ENCODE peak calls at places on chromosomes 5 and 9, in seven cellular contexts. One of them, this sample, is unnamed.

GRCh38 chr5:91941590-91941989 is 558.5 kb upstream of the ARRDC3 start:
- DNase-seq in natural killer cell: no peak
- DNase-seq in mucosa of descending colon: no peak
- DNase-seq in foreskin fibroblast: no peak
- DNase-seq in CD4-positive, alpha-beta T cell: no peak
- DNase-seq in endothelial cell: no peak
- DNase-seq in fibroblast of lung: no peak
- DNase-seq in this sample: no peak

GRCh38 chr5:154053468-154053867 is 14.7 kb downstream of the MFAP3 start:
- DNase-seq in natural killer cell: no peak
- DNase-seq in endothelial cell: no peak
- DNase-seq in fibroblast of lung: no peak
- DNase-seq in mucosa of descending colon: no peak
- DNase-seq in foreskin fibroblast: no peak
- DNase-seq in CD4-positive, alpha-beta T cell: no peak
- DNase-seq in this sample: no peak

GRCh38 chr9:115524467-115525059 is 406.6 kb upstream of the TNC start:
- DNase-seq in CD4-positive, alpha-beta T cell: no peak
- DNase-seq in natural killer cell: no peak
- DNase-seq in endothelial cell: peak; percentile 47
- DNase-seq in foreskin fibroblast: peak; percentile 85
- DNase-seq in fibroblast of lung: peak; percentile 80
- DNase-seq in mucosa of descending colon: peak; percentile 61
- DNase-seq in this sample: peak; percentile 76

GRCh38 chr9:87675466-87675865 is 50.5 kb upstream of the CTSL start:
- DNase-seq in CD4-positive, alpha-beta T cell: no peak
- DNase-seq in endothelial cell: no peak
- DNase-seq in mucosa of descending colon: no peak
- DNase-seq in natural killer cell: no peak
- DNase-seq in foreskin fibroblast: no peak
- DNase-seq in fibroblast of lung: no peak
- DNase-seq in this sample: no peak

GRCh38 chr9:95129651-95130291 is 187.7 kb downstream of the FANCC start:
- DNase-seq in foreskin fibroblast: no peak
- DNase-seq in endothelial cell: no peak
- DNase-seq in natural killer cell: no peak
- DNase-seq in mucosa of descending colon: no peak
- DNase-seq in fibroblast of lung: no peak
- DNase-seq in CD4-positive, alpha-beta T cell: no peak
- DNase-seq in this sample: no peak

GRCh38 chr9:134290603-134291451 is 35.4 kb upstream of the RXRA start:
- DNase-seq in mucosa of descending colon: no peak
- DNase-seq in endothelial cell: no peak
- DNase-seq in foreskin fibroblast: no peak
- DNase-seq in natural killer cell: no peak
- DNase-seq in CD4-positive, alpha-beta T cell: no peak
- DNase-seq in fibroblast of lung: no peak
- DNase-seq in this sample: no peak

GRCh38 chr5:66312291-66312690 is 168.2 kb downstream of the SREK1 start:
- DNase-seq in foreskin fibroblast: no peak
- DNase-seq in fibroblast of lung: no peak
- DNase-seq in CD4-positive, alpha-beta T cell: no peak
- DNase-seq in mucosa of descending colon: no peak
- DNase-seq in endothelial cell: no peak
- DNase-seq in natural killer cell: no peak
- DNase-seq in this sample: no peak

GRCh38 chr5:132429451-132430440 is 60.2 kb downstream of the SLC22A5 start:
- DNase-seq in endothelial cell: no peak
- DNase-seq in mucosa of descending colon: no peak
- DNase-seq in CD4-positive, alpha-beta T cell: no peak
- DNase-seq in natural killer cell: no peak
- DNase-seq in fibroblast of lung: no peak
- DNase-seq in foreskin fibroblast: no peak
- DNase-seq in this sample: no peak

GRCh38 chr5:67648201-67648671 is 451.6 kb upstream of the CD180 start:
- DNase-seq in foreskin fibroblast: peak; percentile 91
- DNase-seq in endothelial cell: no peak
- DNase-seq in mucosa of descending colon: peak; percentile 35
- DNase-seq in natural killer cell: no peak
- DNase-seq in CD4-positive, alpha-beta T cell: no peak
- DNase-seq in fibroblast of lung: peak; percentile 53
- DNase-seq in this sample: peak; percentile 95

GRCh38 chr9:38437193-38437823 is 13.1 kb upstream of the IGFBPL1 start:
- DNase-seq in natural killer cell: no peak
- DNase-seq in endothelial cell: no peak
- DNase-seq in mucosa of descending colon: peak; percentile 32
- DNase-seq in foreskin fibroblast: peak; percentile 48
- DNase-seq in CD4-positive, alpha-beta T cell: no peak
- DNase-seq in fibroblast of lung: no peak
- DNase-seq in this sample: peak; percentile 26

GRCh38 chr9:33469891-33470290 is 3.8 kb downstream of the NOL6 start:
- DNase-seq in foreskin fibroblast: no peak
- DNase-seq in fibroblast of lung: no peak
- DNase-seq in natural killer cell: peak; percentile 13
- DNase-seq in mucosa of descending colon: no peak
- DNase-seq in endothelial cell: no peak
- DNase-seq in CD4-positive, alpha-beta T cell: no peak
- DNase-seq in this sample: no peak

GRCh38 chr9:13804532-13804931 is 509.4 kb downstream of the NFIB start:
- DNase-seq in fibroblast of lung: no peak
- DNase-seq in CD4-positive, alpha-beta T cell: no peak
- DNase-seq in mucosa of descending colon: no peak
- DNase-seq in foreskin fibroblast: peak; percentile 39
- DNase-seq in natural killer cell: no peak
- DNase-seq in endothelial cell: no peak
- DNase-seq in this sample: peak; percentile 56

GRCh38 chr9:114155967-114156294 is 594 bp downstream of the COL27A1 start:
- DNase-seq in natural killer cell: no peak
- DNase-seq in foreskin fibroblast: no peak
- DNase-seq in fibroblast of lung: no peak
- DNase-seq in CD4-positive, alpha-beta T cell: no peak
- DNase-seq in mucosa of descending colon: no peak
- DNase-seq in endothelial cell: peak; percentile 30
- DNase-seq in this sample: no peak

GRCh38 chr5:173233347-173234128 is 1.5 kb downstream of the NKX2-5 start:
- DNase-seq in fibroblast of lung: no peak
- DNase-seq in CD4-positive, alpha-beta T cell: no peak
- DNase-seq in foreskin fibroblast: no peak
- DNase-seq in mucosa of descending colon: no peak
- DNase-seq in endothelial cell: no peak
- DNase-seq in natural killer cell: no peak
- DNase-seq in this sample: no peak

GRCh38 chr5:172932313-172933017 is 26.8 kb upstream of the RPL26L1 start:
- DNase-seq in fibroblast of lung: peak; percentile 65
- DNase-seq in CD4-positive, alpha-beta T cell: peak; percentile 67
- DNase-seq in mucosa of descending colon: peak; percentile 74
- DNase-seq in natural killer cell: peak; percentile 72
- DNase-seq in endothelial cell: peak; percentile 75
- DNase-seq in foreskin fibroblast: peak; percentile 87
- DNase-seq in this sample: peak; percentile 75

GRCh38 chr5:170614071-170614490 is 110.3 kb downstream of the KCNIP1 start:
- DNase-seq in foreskin fibroblast: no peak
- DNase-seq in fibroblast of lung: no peak
- DNase-seq in mucosa of descending colon: no peak
- DNase-seq in endothelial cell: no peak
- DNase-seq in natural killer cell: no peak
- DNase-seq in CD4-positive, alpha-beta T cell: no peak
- DNase-seq in this sample: no peak

GRCh38 chr5:13427859-13428557 is 516.5 kb downstream of the DNAH5 start:
- DNase-seq in natural killer cell: no peak
- DNase-seq in fibroblast of lung: no peak
- DNase-seq in endothelial cell: no peak
- DNase-seq in CD4-positive, alpha-beta T cell: no peak
- DNase-seq in mucosa of descending colon: no peak
- DNase-seq in foreskin fibroblast: no peak
- DNase-seq in this sample: no peak

GRCh38 chr5:179304466-179304865 is 40.8 kb downstream of the ADAMTS2 start:
- DNase-seq in natural killer cell: no peak
- DNase-seq in CD4-positive, alpha-beta T cell: no peak
- DNase-seq in endothelial cell: no peak
- DNase-seq in foreskin fibroblast: peak; percentile 90
- DNase-seq in fibroblast of lung: peak; percentile 98
- DNase-seq in mucosa of descending colon: no peak
- DNase-seq in this sample: peak; percentile 98

DNA sequence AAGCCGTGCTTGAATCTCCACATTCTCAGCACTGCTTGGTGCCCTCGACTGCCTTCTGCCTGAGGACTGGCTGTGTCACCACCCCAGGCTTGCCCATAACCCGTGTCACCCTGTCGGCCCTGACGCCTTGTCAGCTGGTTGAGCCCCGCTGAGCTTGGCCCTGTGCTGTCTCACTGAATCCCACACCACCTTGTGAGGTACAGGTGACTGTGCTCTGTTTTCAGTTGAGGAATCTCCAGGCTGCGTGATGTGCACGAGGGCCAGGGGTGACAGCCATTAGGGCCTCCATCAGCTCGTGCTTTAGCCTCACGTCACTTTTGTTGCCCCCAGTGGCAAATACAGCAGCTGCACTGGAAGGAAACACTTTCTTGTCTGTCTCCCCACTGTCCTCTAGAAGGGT is 90.7 kb downstream of the CACNA1B start:
- DNase-seq in endothelial cell: no peak
- DNase-seq in CD4-positive, alpha-beta T cell: no peak
- DNase-seq in natural killer cell: peak; percentile 2
- DNase-seq in foreskin fibroblast: no peak
- DNase-seq in fibroblast of lung: no peak
- DNase-seq in mucosa of descending colon: no peak
- DNase-seq in this sample: no peak
- TF ChIP-seq CTCF in endothelial cell: no peak
- TF ChIP-seq CTCF in CD4-positive, alpha-beta T cell: no peak
- TF ChIP-seq CTCF in natural killer cell: no peak
- TF ChIP-seq CTCF in foreskin fibroblast: no peak
- TF ChIP-seq CTCF in fibroblast of lung: no peak
- TF ChIP-seq CTCF in mucosa of descending colon: no peak
- TF ChIP-seq CTCF in this sample: no peak

GRCh38 chr5:176845392-176845713 is 35.0 kb downstream of the UNC5A start:
- DNase-seq in natural killer cell: no peak
- DNase-seq in CD4-positive, alpha-beta T cell: no peak
- DNase-seq in endothelial cell: no peak
- DNase-seq in fibroblast of lung: no peak
- DNase-seq in mucosa of descending colon: no peak
- DNase-seq in foreskin fibroblast: no peak
- DNase-seq in this sample: no peak
- TF ChIP-seq CTCF in natural killer cell: no peak
- TF ChIP-seq CTCF in CD4-positive, alpha-beta T cell: no peak
- TF ChIP-seq CTCF in endothelial cell: no peak
- TF ChIP-seq CTCF in fibroblast of lung: no peak
- TF ChIP-seq CTCF in mucosa of descending colon: no peak
- TF ChIP-seq CTCF in foreskin fibroblast: no peak
- TF ChIP-seq CTCF in this sample: no peak

DNA sequence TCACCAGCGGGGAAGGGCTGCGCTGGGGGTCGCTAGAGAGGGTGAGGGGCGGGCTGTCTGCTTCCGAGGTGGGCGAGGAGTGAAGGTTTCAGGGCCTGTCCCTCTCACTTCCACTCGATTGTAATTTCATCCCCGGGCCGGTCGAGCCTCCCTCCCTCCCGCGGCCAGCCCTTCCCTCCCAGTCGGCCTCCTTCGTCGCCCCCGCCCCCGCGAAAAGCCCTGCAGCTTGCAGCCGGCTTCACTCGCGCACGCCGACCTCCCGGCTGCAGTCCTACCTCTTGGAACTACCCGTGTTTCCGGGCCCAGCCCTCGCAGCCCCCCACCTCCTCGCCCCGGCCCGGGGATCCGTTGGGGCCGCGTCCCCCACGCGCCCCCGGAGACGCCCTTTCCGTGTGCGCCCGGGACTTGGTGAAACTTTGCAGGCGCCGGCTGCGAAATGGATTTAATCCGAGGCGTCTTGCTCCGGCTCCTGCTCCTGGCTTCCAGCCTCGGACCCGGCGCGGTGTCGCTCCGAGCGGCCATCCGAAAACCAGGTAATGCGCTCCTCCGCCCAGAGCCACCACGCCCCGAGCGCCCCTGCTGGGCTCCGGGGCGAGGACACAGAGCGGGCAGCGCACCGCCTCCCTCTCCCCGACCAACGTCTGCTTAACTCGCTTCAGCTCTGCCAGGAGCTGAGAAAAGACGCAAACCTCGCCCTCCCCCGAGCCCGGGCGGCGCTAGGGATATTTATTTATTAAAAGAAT is at the start of gene EGFLAM:
- DNase-seq in mucosa of descending colon: no peak
- DNase-seq in foreskin fibroblast: peak; percentile 60
- DNase-seq in fibroblast of lung: peak; percentile 1
- DNase-seq in CD4-positive, alpha-beta T cell: no peak
- DNase-seq in natural killer cell: no peak
- DNase-seq in endothelial cell: peak; percentile 53
- DNase-seq in this sample: no peak
- TF ChIP-seq CTCF in mucosa of descending colon: no peak
- TF ChIP-seq CTCF in foreskin fibroblast: no peak
- TF ChIP-seq CTCF in fibroblast of lung: no peak
- TF ChIP-seq CTCF in CD4-positive, alpha-beta T cell: no peak
- TF ChIP-seq CTCF in natural killer cell: no peak
- TF ChIP-seq CTCF in endothelial cell: no peak
- TF ChIP-seq CTCF in this sample: peak; percentile 20

DNA sequence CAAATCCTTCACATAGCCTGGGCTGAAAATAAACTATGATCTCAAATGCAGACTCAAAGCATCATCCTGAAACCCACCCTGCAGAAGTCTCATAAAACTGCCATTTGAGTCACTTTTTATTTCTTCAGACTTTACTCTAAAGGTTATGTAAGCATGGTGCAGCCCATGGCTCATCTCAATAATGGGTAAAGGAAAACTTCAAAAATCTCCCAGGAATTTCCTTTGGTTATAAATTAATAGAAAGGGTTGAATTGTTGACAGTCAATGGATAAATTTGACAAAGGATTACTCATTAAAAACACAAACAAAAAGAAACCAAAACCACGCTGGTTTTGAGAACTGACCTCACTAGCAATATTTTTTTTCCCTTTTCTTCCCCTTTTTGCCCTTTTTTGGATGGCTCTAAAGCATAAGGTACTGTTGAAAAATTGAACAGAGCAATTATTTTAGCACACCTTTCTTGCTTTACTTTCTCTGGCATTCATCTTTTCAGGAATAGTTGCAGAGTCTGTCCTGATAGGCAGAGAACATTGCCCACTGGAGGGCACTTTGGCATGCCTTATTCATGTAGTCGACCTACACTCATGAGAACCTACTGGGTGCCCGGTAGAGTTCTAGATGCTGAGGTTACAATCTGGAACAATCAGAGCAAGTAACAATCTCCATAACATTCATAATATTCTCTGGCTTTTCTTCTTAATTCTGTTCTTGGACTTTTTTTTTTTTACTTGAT is 191.4 kb downstream of the TMEM167A start:
- DNase-seq in fibroblast of lung: peak; percentile 13
- DNase-seq in foreskin fibroblast: peak; percentile 25
- DNase-seq in natural killer cell: no peak
- DNase-seq in CD4-positive, alpha-beta T cell: no peak
- DNase-seq in mucosa of descending colon: no peak
- DNase-seq in endothelial cell: no peak
- DNase-seq in this sample: peak; percentile 29
- TF ChIP-seq CTCF in fibroblast of lung: no peak
- TF ChIP-seq CTCF in foreskin fibroblast: no peak
- TF ChIP-seq CTCF in natural killer cell: no peak
- TF ChIP-seq CTCF in CD4-positive, alpha-beta T cell: no peak
- TF ChIP-seq CTCF in mucosa of descending colon: no peak
- TF ChIP-seq CTCF in endothelial cell: no peak
- TF ChIP-seq CTCF in this sample: no peak

DNA sequence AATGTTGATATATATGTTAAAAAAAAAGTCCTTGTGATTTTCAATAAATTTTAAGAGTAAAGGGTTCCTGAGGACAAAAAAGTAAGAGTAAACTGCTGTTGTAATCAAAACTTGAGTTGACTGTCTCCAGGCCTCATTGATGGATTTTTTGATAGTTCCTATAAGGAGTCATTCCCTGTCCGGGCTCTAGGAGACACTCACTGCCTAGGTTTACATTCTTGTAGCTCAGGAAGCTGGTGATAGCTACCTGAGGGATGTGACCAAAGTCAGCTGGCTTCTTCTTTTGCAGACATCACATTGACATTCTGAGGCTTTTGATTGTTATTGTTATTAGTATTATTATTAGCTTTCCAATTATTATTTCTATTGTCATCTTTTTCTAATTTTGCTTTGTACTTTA is 116.5 kb upstream of the FBXL7 start:
- DNase-seq in natural killer cell: no peak
- DNase-seq in CD4-positive, alpha-beta T cell: no peak
- DNase-seq in fibroblast of lung: peak; percentile 28
- DNase-seq in mucosa of descending colon: no peak
- DNase-seq in endothelial cell: no peak
- DNase-seq in foreskin fibroblast: peak; percentile 27
- DNase-seq in this sample: peak; percentile 39
- TF ChIP-seq CTCF in natural killer cell: no peak
- TF ChIP-seq CTCF in CD4-positive, alpha-beta T cell: no peak
- TF ChIP-seq CTCF in fibroblast of lung: peak; percentile 45
- TF ChIP-seq CTCF in mucosa of descending colon: no peak
- TF ChIP-seq CTCF in endothelial cell: no peak
- TF ChIP-seq CTCF in foreskin fibroblast: peak; percentile 29
- TF ChIP-seq CTCF in this sample: peak; percentile 40

This sample was measured in cardiac fibroblast.